ENCODE peak calls at places on chromosomes 11 and 22, in four cellular contexts. W, U, L and Y are unnamed samples.

GRCh38 chr11:129234978-129235377 is 42.9 kb upstream of the ARHGAP32 start:
- DNase-seq in W (no peak), U (no peak), L (no peak), Y (no peak)

GRCh38 chr11:86126862-86127261 is 58.0 kb upstream of the PICALM start:
- DNase-seq in W (no peak), U (no peak), L (no peak), Y (no peak)

GRCh38 chr11:8062781-8063257 is 18.2 kb upstream of the TUB start:
- DNase-seq in W (no peak), U (no peak), L (peak), Y (no peak)

GRCh38 chr11:77073328-77074001 is 6.7 kb downstream of the CAPN5 start:
- DNase-seq in W (no peak), U (peak), L (peak), Y (peak)

GRCh38 chr11:48002565-48002964 is 22.2 kb downstream of the PTPRJ start:
- DNase-seq in W (no peak), U (no peak), L (no peak), Y (no peak)

GRCh38 chr22:46038174-46038487 is 61.2 kb upstream of the WNT7B start:
- DNase-seq in W (no peak), U (no peak), L (no peak), Y (no peak)

GRCh38 chr11:28835790-28836189 is 727.6 kb downstream of the METTL15 start:
- DNase-seq in W (no peak), U (no peak), L (no peak), Y (no peak)

GRCh38 chr11:115313224-115313838 is 190.9 kb downstream of the CADM1 start:
- DNase-seq in W (no peak), U (no peak), L (no peak), Y (no peak)

GRCh38 chr11:27317751-27318150 is 45.3 kb downstream of the CCDC34 start:
- DNase-seq in W (no peak), U (no peak), L (no peak), Y (peak)

GRCh38 chr11:119691020-119691666 is 37.9 kb downstream of the NECTIN1 start:
- DNase-seq in W (peak), U (no peak), L (no peak), Y (no peak)

GRCh38 chr11:17921620-17922473 is 91.0 kb downstream of the SERGEF start:
- DNase-seq in W (peak), U (no peak), L (no peak), Y (no peak)

GRCh38 chr11:19817265-19817851 is 104.7 kb downstream of the NAV2 start:
- DNase-seq in W (no peak), U (no peak), L (peak), Y (no peak)

GRCh38 chr11:6404341-6405038 is 14.2 kb downstream of the SMPD1 start:
- DNase-seq in W (no peak), U (no peak), L (no peak), Y (no peak)

GRCh38 chr11:6405837-6406236 is 13.1 kb downstream of the APBB1 start:
- DNase-seq in W (no peak), U (no peak), L (no peak), Y (no peak)

GRCh38 chr11:6403539-6403938 is 13.3 kb downstream of the SMPD1 start:
- DNase-seq in W (no peak), U (no peak), L (no peak), Y (no peak)

GRCh38 chr11:6405039-6405667 is 13.7 kb downstream of the APBB1 start:
- DNase-seq in W (no peak), U (no peak), L (peak), Y (no peak)

GRCh38 chr11:6406370-6406769 is 12.5 kb downstream of the APBB1 start:
- DNase-seq in W (no peak), U (no peak), L (no peak), Y (no peak)
- TF ChIP-seq POLR2AphosphoS5 in W (no peak), U (no peak), L (no peak), Y (no peak)

GRCh38 chr11:64863381-64864060 is 14.9 kb downstream of the EHD1 start:
- DNase-seq in W (no peak), U (no peak), L (no peak), Y (no peak)
- TF ChIP-seq POLR2AphosphoS5 in W (no peak), U (no peak), L (no peak), Y (no peak)

GRCh38 chr11:12043959-12044772 is 35.7 kb upstream of the DKK3 start:
- DNase-seq in W (peak), U (peak), L (peak), Y (peak)
- TF ChIP-seq POLR2AphosphoS5 in W (no peak), U (peak), L (peak), Y (peak)

GRCh38 chr11:999009-999408 is 37.5 kb downstream of the MUC6 start:
- DNase-seq in W (no peak), U (no peak), L (no peak), Y (no peak)
- TF ChIP-seq POLR2AphosphoS5 in W (no peak), U (no peak), L (no peak), Y (no peak)

DNA sequence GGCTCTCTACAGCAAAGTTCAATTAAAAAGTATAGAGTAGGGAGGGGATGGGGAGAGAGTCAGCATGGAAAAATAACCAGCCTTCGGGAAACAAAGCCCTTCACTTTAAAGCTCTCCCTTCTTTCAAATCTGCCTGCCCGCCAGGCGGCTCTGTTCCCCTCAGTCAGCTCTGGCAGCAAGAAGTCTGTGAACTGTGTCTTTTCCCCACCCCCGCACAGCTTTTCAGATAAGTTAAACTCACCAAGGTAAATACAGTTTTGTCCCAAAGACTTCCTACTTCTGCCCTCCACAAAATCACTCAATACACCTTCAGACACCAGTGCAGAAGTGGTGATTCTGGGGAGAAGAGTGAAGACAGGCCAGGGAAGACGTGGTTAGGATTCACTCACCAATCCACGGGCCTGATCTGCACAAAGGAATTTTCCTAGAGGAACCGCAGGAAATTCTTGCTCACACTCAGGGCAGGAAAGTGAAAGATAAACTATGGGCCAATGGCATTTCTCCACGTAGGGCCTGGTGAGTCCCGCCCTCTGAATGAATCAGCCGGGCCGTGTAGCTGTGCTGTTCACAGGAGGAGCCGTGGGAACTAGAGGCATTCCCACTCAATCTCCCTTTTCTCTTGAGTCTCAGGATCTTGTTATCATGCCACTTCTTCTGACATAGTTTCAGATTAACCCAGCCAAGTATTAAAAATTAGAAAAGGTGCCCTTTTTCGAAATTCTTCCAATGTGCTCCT is at the start of gene TRIM5:
- DNase-seq in W (peak), U (peak), L (peak), Y (peak)
- TF ChIP-seq POLR2AphosphoS5 in W (no peak), U (peak), L (peak), Y (peak)

GRCh38 chr22:24550902-24551229 is 4.1 kb downstream of the GUCD1 start:
- DNase-seq in W (peak), U (no peak), L (no peak), Y (no peak)

GRCh38 chr22:24555496-24556253 is at the start of gene SNRPD3:
- DNase-seq in W (peak), U (peak), L (peak), Y (peak)

GRCh38 chr22:24553597-24554315 is 1.2 kb downstream of the GUCD1 start:
- DNase-seq in W (peak), U (peak), L (peak), Y (no peak)

GRCh38 chr22:24555160-24555495 is 190 bp upstream of the GUCD1 start:
- DNase-seq in W (peak), U (peak), L (peak), Y (peak)

GRCh38 chr22:24554316-24555159 is at the start of gene GUCD1:
- DNase-seq in W (peak), U (peak), L (peak), Y (no peak)
- TF ChIP-seq POLR2AphosphoS5 in W (peak), U (peak), L (peak), Y (peak)

DNA sequence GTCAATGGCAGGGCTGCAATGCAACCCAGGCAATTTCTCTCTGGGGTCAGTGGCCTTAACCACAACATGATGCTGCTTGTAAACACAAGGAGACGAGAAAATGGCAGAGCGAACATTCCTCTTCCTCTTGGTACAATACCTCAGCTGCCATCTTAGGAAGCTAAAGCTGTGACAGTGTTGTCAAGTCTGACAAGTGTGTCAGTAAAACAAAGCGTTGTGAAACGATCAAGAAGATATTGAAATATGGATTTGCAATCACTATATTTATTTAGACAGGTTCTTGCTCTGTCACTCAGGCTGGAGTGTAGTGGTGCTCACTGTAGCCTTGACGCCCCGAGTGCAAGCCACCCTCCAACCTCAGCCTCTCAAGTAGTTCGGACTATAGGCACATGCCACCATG is 14.5 kb upstream of the USP47 start:
- DNase-seq in W (no peak), U (no peak), L (no peak), Y (no peak)
- TF ChIP-seq POLR2AphosphoS5 in W (no peak), U (no peak), L (no peak), Y (no peak)

GRCh38 chr22:44025171-44026065 is 1.3 kb downstream of the PARVB start:
- DNase-seq in W (peak), U (peak), L (peak), Y (no peak)

GRCh38 chr22:44026630-44027511 is 2.8 kb downstream of the PARVB start:
- DNase-seq in W (peak), U (peak), L (peak), Y (no peak)

GRCh38 chr22:44028091-44028490 is 4.0 kb downstream of the PARVB start:
- DNase-seq in W (no peak), U (no peak), L (no peak), Y (no peak)

GRCh38 chr22:44024288-44024908 is at the start of gene PARVB:
- DNase-seq in W (peak), U (peak), L (no peak), Y (no peak)

DNA sequence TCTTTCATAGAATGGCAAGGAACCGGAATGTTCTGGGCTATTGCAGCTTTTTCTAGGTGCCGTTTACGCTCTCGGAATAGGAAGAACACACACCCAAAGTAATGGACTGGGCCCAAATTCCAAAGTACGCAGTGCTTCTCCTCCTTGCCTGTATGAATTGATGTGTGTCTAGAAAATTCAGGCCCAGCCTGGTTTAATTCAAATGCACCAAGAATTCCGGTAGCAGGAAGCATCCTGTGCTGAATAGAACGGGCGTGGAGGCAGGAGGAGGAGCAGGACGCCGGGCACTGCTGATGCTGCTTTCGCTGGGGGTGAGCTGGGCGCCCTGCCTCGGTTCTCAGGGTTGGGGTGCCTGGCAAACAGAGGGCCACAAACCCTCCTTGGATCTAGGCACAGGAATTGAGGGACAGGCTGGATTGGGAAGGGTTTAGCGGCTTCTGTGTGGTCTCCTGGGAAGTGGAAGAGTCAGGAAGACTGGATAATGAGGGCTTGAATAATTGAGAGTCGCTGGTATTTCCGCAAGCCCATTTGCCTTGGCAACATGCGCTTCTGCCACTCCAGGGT is 2.0 kb downstream of the PARVB start:
- DNase-seq in W (no peak), U (no peak), L (no peak), Y (no peak)
- TF ChIP-seq POLR2AphosphoS5 in W (peak), U (no peak), L (no peak), Y (no peak)